ENCODE peak calls at places on chromosomes 2 and 18, in ten cellular contexts. D is right atrium auricular region; C is CD8-positive, alpha-beta T cell; N is CD8-positive, alpha-beta memory T cell; R is mesenchymal stem cell; E is tibial artery; Q is HCT116; F is pancreas; M is body of pancreas; T is uterus. B is an unnamed sample.

GRCh38 chr2:161115605-161116097 is 44.6 kb upstream of the TANK start:
- DNase-seq in D (no peak), C (no peak), N (no peak), R (no peak), E (no peak), Q (no peak), F (no peak), M (no peak), T (no peak), B (no peak)

GRCh38 chr2:20282916-20283592 is 58.1 kb upstream of the SDC1 start:
- DNase-seq in D (no peak), C (no peak), N (no peak), R (no peak), E (peak; percentile 28), Q (no peak), F (peak; percentile 77), M (peak; percentile 85), T (peak; percentile 65), B (peak; percentile 87)

GRCh38 chr2:156784034-156784433 is 347.9 kb downstream of the GPD2 start:
- DNase-seq in D (no peak), C (no peak), N (no peak), R (no peak), E (no peak), Q (no peak), F (no peak), M (no peak), T (no peak), B (no peak)

GRCh38 chr2:140122001-140122400 is 1341.8 kb upstream of the NXPH2 start:
- DNase-seq in D (no peak), C (no peak), N (no peak), R (peak; percentile 22), E (no peak), Q (no peak), F (no peak), M (no peak), T (no peak), B (no peak)

GRCh38 chr2:16652296-16653082 is 13.1 kb downstream of the CYRIA start:
- DNase-seq in D (peak; percentile 60), C (no peak), N (no peak), R (peak; percentile 91), E (no peak), Q (no peak), F (no peak), M (no peak), T (peak; percentile 43), B (peak; percentile 12)

GRCh38 chr2:96903318-96903717 is 33.4 kb upstream of the SEMA4C start:
- DNase-seq in D (no peak), C (no peak), N (no peak), R (no peak), E (no peak), Q (no peak), F (no peak), M (no peak), T (no peak), B (no peak)

GRCh38 chr2:55425449-55425848 is 5.8 kb upstream of the CCDC88A start:
- DNase-seq in D (no peak), C (no peak), N (no peak), R (peak; percentile 93), E (no peak), Q (no peak), F (no peak), M (no peak), T (no peak), B (peak; percentile 90)

GRCh38 chr2:203077458-203077857 is 62.8 kb downstream of the NBEAL1 start:
- DNase-seq in D (no peak), C (no peak), N (no peak), R (peak; percentile 32), E (no peak), Q (no peak), F (no peak), M (no peak), T (no peak), B (no peak)

GRCh38 chr2:169966449-169966848 is 139.2 kb downstream of the UBR3 start:
- DNase-seq in D (no peak), C (no peak), N (no peak), R (no peak), E (no peak), Q (no peak), F (no peak), M (no peak), T (no peak), B (no peak)

GRCh38 chr2:26347286-26347865 is 787 bp upstream of the ADGRF3 start:
- DNase-seq in D (no peak), C (no peak), N (no peak), R (peak; percentile 52), E (no peak), Q (no peak), F (no peak), M (no peak), T (no peak), B (no peak)

GRCh38 chr2:158818511-158818910 is 23.4 kb downstream of the DAPL1 start:
- DNase-seq in D (peak; percentile 64), C (no peak), N (no peak), R (no peak), E (peak; percentile 57), Q (no peak), F (no peak), M (no peak), T (no peak), B (peak; percentile 30)

GRCh38 chr18:59957957-59958356 is 58.2 kb downstream of the PMAIP1 start:
- DNase-seq in D (no peak), C (no peak), N (no peak), R (peak; percentile 53), E (no peak), Q (peak; percentile 67), F (peak; percentile 74), M (peak; percentile 57), T (no peak), B (peak; percentile 48)

GRCh38 chr2:15672961-15673918 is 81.6 kb downstream of the DDX1 start:
- DNase-seq in D (no peak), C (no peak), N (no peak), R (peak; percentile 10), E (no peak), Q (no peak), F (no peak), M (no peak), T (no peak), B (peak; percentile 28)

DNA sequence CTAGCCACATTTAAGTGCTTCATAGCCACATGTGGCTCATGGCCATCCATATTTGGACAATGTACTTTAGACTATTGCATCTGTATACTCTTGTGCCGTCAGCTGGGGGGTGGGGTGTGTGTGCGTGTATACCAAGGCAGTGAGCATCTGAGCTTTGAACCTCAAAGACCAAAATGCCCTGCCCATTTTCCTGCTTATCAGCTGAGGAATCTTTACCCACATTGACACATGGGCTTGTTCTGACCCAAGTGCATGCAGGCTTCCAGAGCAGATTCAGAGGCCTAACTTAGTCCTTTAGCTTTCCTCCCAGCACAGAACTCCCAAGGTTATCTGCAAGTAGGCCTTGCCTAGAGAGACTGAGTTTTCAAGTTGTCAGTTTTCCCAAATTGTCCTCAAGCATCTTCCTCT is 11.1 kb upstream of the MOCOS start:
- DNase-seq in D (no peak), C (no peak), N (no peak), R (no peak), E (no peak), Q (no peak), F (no peak), M (no peak), T (no peak), B (no peak)
- H3K36me3 ChIP-seq in D (peaks cover 46% of the 10 kb centered on the region), C (peaks cover 23% of the 10 kb centered on the region), N (peaks cover 24% of the 10 kb centered on the region), R (peaks cover 27% of the 10 kb centered on the region), E (peaks cover 57% of the 10 kb centered on the region), Q (peaks cover 32% of the 10 kb centered on the region), F (no peaks in the 10 kb centered on the region), M (peaks cover 18% of the 10 kb centered on the region), T (peaks cover 2% of the 10 kb centered on the region), B (peaks cover 38% of the 10 kb centered on the region)

DNA sequence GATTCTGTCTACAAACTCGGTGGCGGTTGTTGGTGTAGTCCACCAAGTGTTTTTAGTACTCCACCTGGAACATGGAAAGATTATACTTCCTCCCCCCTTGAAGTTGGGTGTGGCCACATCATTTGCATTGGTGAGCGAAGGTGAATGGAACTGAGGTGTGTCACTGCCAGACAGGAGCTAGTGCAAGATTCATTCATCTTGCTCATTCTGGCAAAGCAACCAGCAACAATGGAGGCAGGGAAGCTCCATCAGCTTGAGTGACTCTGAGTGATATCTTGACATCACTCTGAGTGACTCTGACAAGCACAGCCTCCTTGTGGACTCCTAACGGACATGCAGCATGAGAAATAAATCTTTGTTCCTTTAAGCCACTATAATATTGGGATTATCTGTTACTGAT is 54.7 kb upstream of the SLC1A4 start:
- DNase-seq in D (no peak), C (no peak), N (no peak), R (no peak), E (no peak), Q (no peak), F (no peak), M (no peak), T (no peak), B (no peak)
- H3K27ac ChIP-seq in D (no peak overlapping the region), C (no peak overlapping the region), N (no peak overlapping the region), R (no peak overlapping the region), E (no peak overlapping the region), Q (no peak overlapping the region), F (no peak overlapping the region), M (no peak overlapping the region), T (no peak overlapping the region), B (no peak overlapping the region)

GRCh38 chr18:10543277-10543676 is 17.4 kb downstream of the NAPG start:
- DNase-seq in D (no peak), C (no peak), N (no peak), R (peak; percentile 38), E (no peak), Q (no peak), F (no peak), M (no peak), T (no peak), B (no peak)

GRCh38 chr18:10546557-10547300 is 20.9 kb downstream of the NAPG start:
- DNase-seq in D (no peak), C (no peak), N (no peak), R (no peak), E (no peak), Q (no peak), F (no peak), M (no peak), T (no peak), B (peak; percentile 62)

DNA sequence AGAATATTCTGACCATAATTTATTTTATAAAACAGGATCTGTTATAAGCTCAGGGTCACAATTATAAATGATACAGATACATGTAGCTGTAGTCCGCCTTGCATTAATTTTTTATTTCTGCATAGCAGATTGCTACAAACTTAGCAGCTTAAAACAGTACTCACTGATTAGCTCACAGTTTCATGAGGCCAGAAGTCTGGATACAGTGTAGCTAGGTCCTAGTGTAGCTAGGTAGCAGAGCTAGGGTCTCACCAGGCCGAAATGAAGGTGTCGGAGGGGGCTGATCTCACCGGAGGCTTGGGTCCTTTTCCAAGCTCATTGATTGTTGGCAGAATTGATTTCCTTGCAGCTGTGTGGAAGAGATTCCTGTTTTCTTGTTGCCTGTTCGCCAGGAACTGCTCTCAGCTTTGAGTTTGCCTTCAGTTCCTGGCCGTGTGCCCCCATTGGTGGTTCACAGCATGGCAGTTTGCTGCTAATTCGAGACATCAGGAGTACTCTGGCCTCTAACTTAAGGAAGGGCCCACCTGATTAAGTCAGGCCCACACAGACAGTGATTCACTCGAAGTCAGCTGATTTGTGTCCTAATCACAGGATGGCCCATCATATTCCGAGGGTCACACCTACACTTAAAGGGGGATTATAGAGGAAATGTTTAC is 18.4 kb downstream of the NAPG start:
- DNase-seq in D (no peak), C (no peak), N (no peak), R (no peak), E (no peak), Q (no peak), F (no peak), M (no peak), T (no peak), B (no peak)
- H3K36me3 ChIP-seq in D (peaks cover 62% of the 10 kb centered on the region), C (peaks cover 52% of the 10 kb centered on the region), N (peaks cover 65% of the 10 kb centered on the region), R (peaks cover 39% of the 10 kb centered on the region), E (peaks cover 68% of the 10 kb centered on the region), Q (peaks cover 21% of the 10 kb centered on the region), F (peaks cover 15% of the 10 kb centered on the region), M (no peaks in the 10 kb centered on the region), T (no peaks in the 10 kb centered on the region), B (peaks cover 41% of the 10 kb centered on the region)

GRCh38 chr2:129062160-129062912 is 743.7 kb upstream of the HS6ST1 start:
- DNase-seq in D (no peak), C (no peak), N (no peak), R (peak; percentile 28), E (no peak), Q (no peak), F (no peak), M (no peak), T (no peak), B (no peak)
- H3K27ac ChIP-seq in D (no peak overlapping the region), C (no peak overlapping the region), N (no peak overlapping the region), R (no peak overlapping the region), E (no peak overlapping the region), Q (no peak overlapping the region), F (no peak overlapping the region), M (no peak overlapping the region), T (no peak overlapping the region), B (no peak overlapping the region)

B was measured in cardiac muscle cell.